ENCODE peak calls at places on chromosome 15, in eight cellular contexts. F is CD4-positive, CD25-positive, alpha-beta regulatory T cell; I is adipocyte; N is small intestine; C is heart left ventricle; W is right cardiac atrium; T is brain microvascular endothelial cell; Y is SK-N-SH. K is an unnamed sample. For H3K27me3, the result is how much of the 10 kb centered on the place peaks cover.

GRCh38 chr15:94631608-94632007 is 400.2 kb downstream of the MCTP2 start:
- DNase-seq in F (no peak), I (no peak), N (no peak), C (no peak), W (no peak), T (no peak), Y (no peak), K (no peak)

GRCh38 chr15:58469432-58470353 is 37.9 kb downstream of the LIPC start:
- DNase-seq in F (no peak), I (peak), N (peak), C (peak), W (peak), T (peak), Y (no peak), K (no peak)

GRCh38 chr15:32833323-32833944 is 115.6 kb downstream of the GREM1 start:
- DNase-seq in F (no peak), I (no peak), N (no peak), C (no peak), W (no peak), T (no peak), Y (no peak), K (no peak)

GRCh38 chr15:101099183-101099582 is 152.7 kb downstream of the CHSY1 start:
- DNase-seq in F (no peak), I (no peak), N (no peak), C (no peak), W (no peak), T (no peak), Y (no peak), K (no peak)

GRCh38 chr15:81887913-81888312 is 157.9 kb downstream of the MEX3B start:
- DNase-seq in F (no peak), I (peak), N (no peak), C (no peak), W (no peak), T (peak), Y (no peak), K (no peak)

GRCh38 chr15:52069559-52069958 is 43.0 kb downstream of the BCL2L10 start:
- DNase-seq in F (no peak), I (no peak), N (peak), C (no peak), W (no peak), T (no peak), Y (no peak), K (no peak)

GRCh38 chr15:58734859-58735258 is 14.6 kb downstream of the ADAM10 start:
- DNase-seq in F (no peak), I (no peak), N (peak), C (no peak), W (no peak), T (no peak), Y (no peak), K (no peak)

GRCh38 chr15:93089855-93090305 is 869 bp upstream of the RGMA start:
- DNase-seq in F (no peak), I (peak), N (no peak), C (peak), W (no peak), T (no peak), Y (no peak), K (no peak)

GRCh38 chr15:57146394-57147140 is 228.1 kb downstream of the TCF12 start:
- DNase-seq in F (no peak), I (peak), N (peak), C (no peak), W (no peak), T (peak), Y (peak), K (peak)

GRCh38 chr15:51681303-51681963 is at the start of gene SCG3:
- DNase-seq in F (no peak), I (peak), N (peak), C (peak), W (peak), T (peak), Y (peak), K (peak)

GRCh38 chr15:58562135-58562534 is 130.3 kb downstream of the LIPC start:
- DNase-seq in F (no peak), I (no peak), N (no peak), C (no peak), W (no peak), T (no peak), Y (no peak), K (no peak)

GRCh38 chr15:101625980-101626379 is 26.2 kb downstream of the TM2D3 start:
- DNase-seq in F (no peak), I (no peak), N (no peak), C (no peak), W (no peak), T (no peak), Y (no peak), K (no peak)

GRCh38 chr15:39130556-39131379 is 450.1 kb upstream of the THBS1 start:
- DNase-seq in F (no peak), I (no peak), N (no peak), C (no peak), W (no peak), T (no peak), Y (no peak), K (no peak)

GRCh38 chr15:58741032-58741431 is 8.5 kb downstream of the ADAM10 start:
- DNase-seq in F (no peak), I (no peak), N (no peak), C (no peak), W (no peak), T (no peak), Y (no peak), K (no peak)

GRCh38 chr15:67927501-67928156 is 87.8 kb upstream of the RNU6-1 start:
- DNase-seq in F (no peak), I (peak), N (peak), C (peak), W (peak), T (peak), Y (no peak), K (no peak)

GRCh38 chr15:59751552-59752413 is 62.7 kb upstream of the BNIP2 start:
- DNase-seq in F (no peak), I (peak), N (no peak), C (no peak), W (no peak), T (no peak), Y (no peak), K (no peak)

GRCh38 chr15:78837543-78837942 is 26.3 kb upstream of the ADAMTS7 start:
- DNase-seq in F (no peak), I (no peak), N (no peak), C (no peak), W (no peak), T (no peak), Y (no peak), K (no peak)

GRCh38 chr15:99032935-99033334 is 25.3 kb upstream of the PGPEP1L start:
- DNase-seq in F (no peak), I (no peak), N (no peak), C (no peak), W (no peak), T (no peak), Y (no peak), K (no peak)

GRCh38 chr15:31540633-31541032 is 214.0 kb downstream of the KLF13 start:
- DNase-seq in F (no peak), I (no peak), N (no peak), C (no peak), W (no peak), T (no peak), Y (no peak), K (no peak)

GRCh38 chr15:85973584-85974347 is 105.9 kb upstream of the AGBL1 start:
- DNase-seq in F (no peak), I (no peak), N (no peak), C (no peak), W (no peak), T (no peak), Y (no peak), K (no peak)

GRCh38 chr15:45048784-45049631 is 26.0 kb downstream of the SORD start:
- DNase-seq in F (no peak), I (no peak), N (no peak), C (no peak), W (no peak), T (peak), Y (no peak), K (no peak)

GRCh38 chr15:92929002-92929401 is 28.9 kb downstream of the CHD2 start:
- DNase-seq in F (no peak), I (no peak), N (no peak), C (no peak), W (no peak), T (no peak), Y (no peak), K (no peak)

GRCh38 chr15:58331562-58331902 is 100.3 kb upstream of the LIPC start:
- DNase-seq in F (no peak), I (peak), N (no peak), C (no peak), W (no peak), T (no peak), Y (no peak), K (no peak)

GRCh38 chr15:38217788-38218609 is 34.6 kb upstream of the SPRED1 start:
- DNase-seq in F (no peak), I (no peak), N (no peak), C (no peak), W (no peak), T (no peak), Y (no peak), K (no peak)

GRCh38 chr15:66832679-66833078 is 130.6 kb downstream of the SMAD6 start:
- DNase-seq in F (no peak), I (peak), N (no peak), C (no peak), W (no peak), T (no peak), Y (no peak), K (no peak)

GRCh38 chr15:82133251-82133650 is 87.4 kb upstream of the MEX3B start:
- DNase-seq in F (no peak), I (no peak), N (no peak), C (no peak), W (no peak), T (no peak), Y (no peak), K (no peak)

GRCh38 chr15:73323956-73324355 is 44.8 kb downstream of the HCN4 start:
- DNase-seq in F (no peak), I (no peak), N (no peak), C (peak), W (no peak), T (no peak), Y (no peak), K (no peak)

GRCh38 chr15:101091080-101092017 is 160.5 kb downstream of the CHSY1 start:
- DNase-seq in F (no peak), I (peak), N (no peak), C (peak), W (peak), T (peak), Y (no peak), K (no peak)

GRCh38 chr15:44427756-44428724 is 611 bp downstream of the CTDSPL2 start:
- DNase-seq in F (no peak), I (peak), N (peak), C (no peak), W (no peak), T (no peak), Y (peak), K (peak)

GRCh38 chr15:48413304-48413703 is 82.1 kb downstream of the DUT start:
- DNase-seq in F (no peak), I (peak), N (no peak), C (no peak), W (no peak), T (no peak), Y (no peak), K (no peak)

GRCh38 chr15:78033864-78034263 is 43.6 kb downstream of the TBC1D2B start:
- DNase-seq in F (peak), I (no peak), N (no peak), C (no peak), W (no peak), T (no peak), Y (no peak), K (no peak)

GRCh38 chr15:100875976-100876375 is 3.7 kb upstream of the ALDH1A3 start:
- DNase-seq in F (no peak), I (no peak), N (no peak), C (no peak), W (no peak), T (no peak), Y (no peak), K (no peak)

GRCh38 chr15:70436428-70436827 is 326.9 kb downstream of the UACA start:
- DNase-seq in F (no peak), I (no peak), N (no peak), C (no peak), W (no peak), T (no peak), Y (no peak), K (no peak)

GRCh38 chr15:25436707-25437106 is 2.1 kb downstream of the UBE3A start:
- DNase-seq in F (no peak), I (no peak), N (peak), C (no peak), W (no peak), T (no peak), Y (no peak), K (no peak)
- H3K4me3 ChIP-seq in F (peak), I (peak), N (no peak), C (peak), W (no peak), T (peak), Y (peak), K (peak)

DNA sequence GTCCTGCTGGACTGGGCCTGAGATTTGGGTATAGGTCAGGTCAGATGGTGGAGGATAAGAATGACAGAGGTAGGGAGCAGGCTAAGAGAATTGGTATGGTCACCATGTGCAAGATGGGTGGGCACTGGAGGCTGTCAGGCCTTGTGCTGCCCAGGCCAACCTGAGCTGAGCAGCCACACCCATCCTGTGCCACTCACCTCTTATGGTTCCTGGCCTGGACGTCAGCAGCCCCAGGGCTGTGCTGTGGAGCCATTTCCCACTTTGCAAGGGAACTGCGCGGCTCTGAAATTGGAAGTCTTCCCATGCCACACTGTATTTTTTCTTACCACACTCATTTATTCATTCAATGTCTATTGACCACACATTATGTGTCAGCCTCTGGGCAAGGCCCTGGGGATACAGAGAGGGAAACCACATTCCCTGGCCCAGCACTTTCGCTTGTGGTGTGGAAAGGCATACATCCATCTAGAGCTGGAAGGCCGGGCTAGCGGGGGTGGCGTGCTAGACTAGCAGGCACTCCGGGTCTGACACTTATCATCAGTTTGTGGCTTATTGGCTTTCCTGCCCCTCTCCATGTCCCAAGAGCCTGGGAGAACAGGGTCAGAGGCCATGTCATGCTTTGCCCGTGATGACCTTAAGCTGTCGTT is 51.1 kb upstream of the POLG start:
- DNase-seq in F (no peak), I (no peak), N (no peak), C (no peak), W (no peak), T (no peak), Y (no peak), K (no peak)
- H3K27me3 ChIP-seq in F (under half), I (half or more), N (under half), C (under half), W (under half), T (half or more), Y (under half), K (under half)

GRCh38 chr15:23370578-23370977 is 16.0 kb downstream of the GOLGA8S start:
- DNase-seq in F (no peak), I (no peak), N (no peak), C (no peak), W (no peak), T (no peak), Y (no peak), K (no peak)

DNA sequence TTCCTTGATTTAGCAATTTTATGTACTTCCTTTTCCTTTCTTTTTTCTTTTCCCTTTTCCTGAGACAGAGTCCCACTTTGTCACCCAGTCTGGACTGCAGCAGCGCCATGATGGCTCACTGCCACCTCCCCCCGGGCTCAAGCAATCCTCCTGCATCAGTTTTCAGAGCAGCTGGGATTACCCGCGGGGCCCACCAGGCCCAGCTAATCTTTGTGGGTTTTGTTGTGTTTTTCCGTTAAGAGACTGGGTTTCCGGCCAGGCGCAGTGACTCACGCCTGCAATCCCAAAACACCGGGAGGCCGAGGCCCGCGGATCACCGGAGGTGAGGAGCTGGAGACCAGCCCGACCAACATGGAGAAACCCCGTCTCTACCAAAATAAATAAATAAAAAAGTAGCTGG is 17.7 kb downstream of the GOLGA8S start:
- DNase-seq in F (no peak), I (peak), N (no peak), C (no peak), W (peak), T (no peak), Y (no peak), K (no peak)
- H3K4me3 ChIP-seq in F (no peak), I (no peak), N (no peak), C (no peak), W (no peak), T (no peak), Y (no peak), K (no peak)

GRCh38 chr15:60910202-60910601 is 318.9 kb downstream of the RORA start:
- DNase-seq in F (no peak), I (no peak), N (no peak), C (no peak), W (no peak), T (no peak), Y (no peak), K (no peak)
- H3K27me3 ChIP-seq in F (under half), I (under half), N (under half), C (under half), W (under half), T (under half), Y (under half), K (under half)

GRCh38 chr15:76340802-76341365 is 4.3 kb downstream of the ISL2 start:
- DNase-seq in F (no peak), I (peak), N (peak), C (no peak), W (no peak), T (no peak), Y (no peak), K (peak)
- H3K4me3 ChIP-seq in F (peak), I (peak), N (peak), C (peak), W (peak), T (no peak), Y (no peak), K (peak)

K was measured in BE2C.